ENCODE peak calls at places on chromosomes 11 and 22, in nine cellular contexts. Z, Q, T, N, E, P, J, F and S are unnamed samples.

GRCh38 chr11:128877726-128878125 is 10.6 kb upstream of the KCNJ1 start:
- DNase-seq in Z (no peak), Q (no peak), T (no peak), N (no peak), E (no peak), P (no peak), J (no peak), F (no peak), S (no peak)

GRCh38 chr11:119369035-119369925 is 12.2 kb downstream of the USP2 start:
- DNase-seq in Z (no peak), Q (no peak), T (no peak), N (peak), E (no peak), P (no peak), J (no peak), F (no peak), S (no peak)

GRCh38 chr11:96878299-96879051 is 488.7 kb downstream of the JRKL start:
- DNase-seq in Z (no peak), Q (no peak), T (no peak), N (peak), E (no peak), P (no peak), J (no peak), F (no peak), S (no peak)

GRCh38 chr11:62603072-62603408 is 1.4 kb upstream of the MTA2 start:
- DNase-seq in Z (no peak), Q (no peak), T (no peak), N (no peak), E (no peak), P (no peak), J (no peak), F (no peak), S (no peak)

GRCh38 chr22:26845016-26845728 is 187.8 kb downstream of the MIAT start:
- DNase-seq in Z (no peak), Q (no peak), T (no peak), N (no peak), E (no peak), P (no peak), J (peak), F (no peak), S (no peak)

GRCh38 chr11:1121343-1122331 is 36.1 kb upstream of the MUC5AC start:
- DNase-seq in Z (no peak), Q (no peak), T (no peak), N (peak), E (no peak), P (no peak), J (no peak), F (peak), S (no peak)

GRCh38 chr11:102430158-102430836 is 22.3 kb downstream of the TMEM123 start:
- DNase-seq in Z (no peak), Q (no peak), T (no peak), N (no peak), E (no peak), P (no peak), J (peak), F (no peak), S (no peak)

GRCh38 chr22:41361716-41362310 is 19.9 kb upstream of the TEF start:
- DNase-seq in Z (peak), Q (no peak), T (no peak), N (no peak), E (no peak), P (no peak), J (peak), F (no peak), S (no peak)

GRCh38 chr22:36871669-36872081 is 10.9 kb downstream of the NCF4 start:
- DNase-seq in Z (peak), Q (no peak), T (no peak), N (no peak), E (peak), P (no peak), J (no peak), F (no peak), S (no peak)

GRCh38 chr11:59174664-59175033 is 2.7 kb downstream of the DTX4 start:
- DNase-seq in Z (peak), Q (no peak), T (no peak), N (no peak), E (peak), P (peak), J (peak), F (peak), S (peak)

GRCh38 chr11:12162652-12163051 is 52.3 kb downstream of the MICAL2 start:
- DNase-seq in Z (no peak), Q (no peak), T (no peak), N (no peak), E (no peak), P (no peak), J (no peak), F (no peak), S (no peak)

GRCh38 chr11:107719557-107720304 is 7.9 kb upstream of the SLN start:
- DNase-seq in Z (peak), Q (no peak), T (no peak), N (no peak), E (no peak), P (no peak), J (peak), F (no peak), S (no peak)

GRCh38 chr11:63944987-63945386 is 6.2 kb downstream of the NAA40 start:
- DNase-seq in Z (no peak), Q (peak), T (no peak), N (peak), E (no peak), P (no peak), J (no peak), F (no peak), S (no peak)

GRCh38 chr11:46278387-46279173 is 1.1 kb downstream of the CREB3L1 start:
- DNase-seq in Z (no peak), Q (peak), T (peak), N (peak), E (no peak), P (no peak), J (peak), F (peak), S (no peak)

GRCh38 chr22:49281467-49282340 is 546.0 kb downstream of the BRD1 start:
- DNase-seq in Z (no peak), Q (no peak), T (no peak), N (no peak), E (no peak), P (peak), J (peak), F (no peak), S (no peak)

GRCh38 chr11:6926208-6927029 is at the start of gene ZNF215:
- DNase-seq in Z (peak), Q (peak), T (peak), N (peak), E (peak), P (peak), J (peak), F (peak), S (no peak)

GRCh38 chr22:16594026-16594425 is 1.4 kb upstream of the CCT8L2 start:
- DNase-seq in Z (no peak), Q (no peak), T (no peak), N (no peak), E (no peak), P (no peak), J (no peak), F (no peak), S (no peak)

GRCh38 chr22:17912942-17913704 is 111.2 kb downstream of the MICAL3 start:
- DNase-seq in Z (no peak), Q (no peak), T (no peak), N (peak), E (no peak), P (no peak), J (no peak), F (no peak), S (no peak)

GRCh38 chr22:21641417-21641794 is 696 bp upstream of the SDF2L1 start:
- DNase-seq in Z (peak), Q (no peak), T (no peak), N (no peak), E (no peak), P (peak), J (peak), F (peak), S (no peak)

GRCh38 chr22:35894464-35894878 is 134.2 kb downstream of the RBFOX2 start:
- DNase-seq in Z (peak), Q (peak), T (no peak), N (peak), E (no peak), P (no peak), J (no peak), F (no peak), S (no peak)

GRCh38 chr11:97995874-97996273 is 1024.9 kb upstream of the CNTN5 start:
- DNase-seq in Z (no peak), Q (no peak), T (no peak), N (no peak), E (no peak), P (no peak), J (no peak), F (no peak), S (no peak)

GRCh38 chr11:104075716-104076115 is 39.3 kb downstream of the DDI1 start:
- DNase-seq in Z (no peak), Q (no peak), T (no peak), N (no peak), E (no peak), P (no peak), J (no peak), F (no peak), S (no peak)
- H3K27ac ChIP-seq in Z (peak), Q (no peak), T (no peak), N (no peak), E (no peak), P (no peak), J (no peak), F (no peak), S (peak)

GRCh38 chr11:121723261-121723741 is 270.5 kb upstream of the SORL1-AS1 start:
- DNase-seq in Z (no peak), Q (peak), T (no peak), N (peak), E (no peak), P (no peak), J (peak), F (no peak), S (no peak)
- H3K27ac ChIP-seq in Z (no peak), Q (peak), T (peak), N (peak), E (no peak), P (no peak), J (no peak), F (no peak), S (no peak)

GRCh38 chr11:30936476-30936875 is 350.3 kb upstream of the MPPED2 start:
- DNase-seq in Z (no peak), Q (no peak), T (no peak), N (no peak), E (no peak), P (no peak), J (peak), F (no peak), S (no peak)

GRCh38 chr11:30938801-30939200 is 352.6 kb upstream of the MPPED2 start:
- DNase-seq in Z (no peak), Q (no peak), T (no peak), N (no peak), E (no peak), P (no peak), J (peak), F (no peak), S (no peak)

DNA sequence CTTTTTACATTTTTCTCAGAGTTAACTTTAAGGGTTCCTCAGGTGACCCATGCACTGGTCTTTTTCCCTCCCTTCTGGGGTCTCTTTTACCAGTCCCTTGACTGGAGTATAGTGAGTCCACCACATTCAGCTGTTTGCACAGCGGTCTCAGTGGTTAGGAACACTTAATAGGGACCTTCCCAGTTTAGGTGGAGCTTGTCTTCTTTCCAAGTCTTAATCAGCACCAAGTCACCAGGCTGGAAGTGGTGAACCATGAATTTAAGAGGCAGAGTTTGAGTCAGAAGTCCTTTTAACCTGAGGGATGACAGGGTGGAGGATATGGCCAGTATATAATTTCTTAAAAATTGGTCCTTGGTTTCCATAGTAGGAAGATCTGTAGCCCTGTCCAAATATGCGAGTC is 349.7 kb upstream of the MPPED2 start:
- DNase-seq in Z (peak), Q (no peak), T (no peak), N (no peak), E (no peak), P (no peak), J (peak), F (no peak), S (no peak)
- H3K27ac ChIP-seq in Z (no peak), Q (no peak), T (no peak), N (no peak), E (no peak), P (no peak), J (no peak), F (no peak), S (no peak)

DNA sequence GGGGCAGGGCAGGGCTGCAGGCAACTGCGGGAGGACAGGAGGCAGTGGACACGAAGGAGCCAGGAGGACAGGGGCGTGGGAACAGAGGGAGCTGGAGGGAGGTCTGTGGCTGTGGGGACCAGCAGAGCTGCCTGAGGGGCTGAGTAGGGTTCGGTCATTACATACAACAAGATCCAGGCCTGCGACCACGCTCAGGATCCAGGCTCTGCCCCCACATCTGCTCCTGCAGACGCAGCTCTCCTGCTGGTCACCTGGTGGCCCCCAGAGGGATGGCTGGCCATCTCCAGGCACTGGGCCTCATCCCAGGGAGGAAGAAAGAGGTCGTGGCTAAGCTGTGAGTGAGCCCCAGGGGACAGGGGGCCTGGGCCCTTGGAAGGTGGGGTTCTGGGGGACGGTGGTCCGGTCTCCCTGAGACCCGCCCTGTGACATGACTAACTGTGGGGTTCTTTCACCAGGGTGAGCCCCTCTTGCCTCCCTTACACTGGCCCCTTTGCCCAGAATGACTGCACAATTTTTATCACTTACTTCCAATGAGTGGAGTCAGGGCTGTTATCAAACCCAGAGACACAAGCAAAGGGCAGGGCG is 6.8 kb upstream of the APOBEC3A start:
- DNase-seq in Z (no peak), Q (no peak), T (no peak), N (peak), E (no peak), P (no peak), J (no peak), F (no peak), S (no peak)
- H3K27ac ChIP-seq in Z (no peak), Q (no peak), T (no peak), N (no peak), E (no peak), P (no peak), J (no peak), F (no peak), S (no peak)

DNA sequence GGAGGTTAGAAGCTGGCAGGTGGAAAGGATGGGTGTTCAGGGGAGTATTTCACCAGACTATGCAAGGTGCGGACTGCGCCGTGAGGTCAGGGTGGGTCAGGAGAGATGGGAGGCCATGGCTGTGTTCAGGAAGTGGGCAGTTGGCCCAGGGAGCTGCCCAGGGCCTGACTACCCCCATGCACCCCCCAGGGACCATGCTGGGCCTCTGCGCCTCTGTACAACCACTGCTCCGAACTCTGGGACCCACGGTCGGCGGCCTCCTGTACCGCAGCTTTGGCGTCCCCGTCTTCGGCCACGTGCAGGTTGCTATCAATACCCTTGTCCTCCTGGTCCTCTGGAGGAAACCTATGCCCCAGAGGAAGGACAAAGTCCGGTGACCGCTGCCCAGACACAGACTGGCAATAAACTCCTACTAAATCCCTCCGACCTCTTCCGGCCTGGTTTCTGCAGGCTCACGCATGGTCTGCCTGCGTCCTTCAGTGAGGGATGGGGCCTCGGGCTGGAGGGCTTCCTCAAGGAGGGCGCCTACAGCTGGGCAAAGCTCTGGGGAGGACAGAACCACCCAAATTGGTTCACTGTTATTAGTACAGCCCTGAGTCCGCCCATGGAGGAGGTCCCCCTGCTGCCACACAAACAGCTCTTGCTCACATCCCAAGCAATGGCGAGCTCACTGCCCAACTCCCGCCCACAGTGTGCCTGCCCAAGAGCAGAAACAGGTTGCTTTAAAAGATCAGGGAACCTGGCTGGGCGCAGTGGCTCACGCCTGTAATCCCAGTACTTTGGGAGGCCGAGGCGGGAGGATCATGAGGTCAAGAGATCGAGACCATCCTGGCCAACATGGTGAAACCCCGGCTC is 4.2 kb downstream of the PHLDA2 start:
- DNase-seq in Z (no peak), Q (no peak), T (no peak), N (no peak), E (no peak), P (no peak), J (no peak), F (no peak), S (no peak)
- H3K27ac ChIP-seq in Z (no peak), Q (no peak), T (no peak), N (no peak), E (peak), P (peak), J (no peak), F (peak), S (no peak)

GRCh38 chr11:73159981-73160777 is 18.1 kb upstream of the FCHSD2 start:
- DNase-seq in Z (no peak), Q (no peak), T (no peak), N (peak), E (no peak), P (no peak), J (no peak), F (no peak), S (no peak)
- H3K27ac ChIP-seq in Z (no peak), Q (no peak), T (no peak), N (peak), E (no peak), P (no peak), J (no peak), F (no peak), S (no peak)

GRCh38 chr11:19963697-19964340 is 196.5 kb downstream of the DBX1 start:
- DNase-seq in Z (no peak), Q (no peak), T (no peak), N (no peak), E (no peak), P (no peak), J (no peak), F (no peak), S (no peak)
- H3K27ac ChIP-seq in Z (no peak), Q (peak), T (no peak), N (no peak), E (no peak), P (peak), J (no peak), F (no peak), S (no peak)